ENCODE peak calls at places on chromosome 15, in five cellular contexts. N is K562, T is HepG2, Z is GM12878, G is SK-N-SH. W is an unnamed sample.
A peak's percentile ranks its signal among the peaks of the same experiment; 100 is the strongest.

GRCh38 chr15:74227968-74228722 is 8.0 kb upstream of the CCDC33 start:
- DNase-seq in T (no peak), Z (no peak), G (no peak), N (no peak), W (no peak)

GRCh38 chr15:73127302-73127936 is 75.2 kb downstream of the NEO1 start:
- DNase-seq in G (peak; percentile 54), N (peak; percentile 30), T (peak; percentile 33), Z (peak; percentile 7), W (peak; percentile 30)

GRCh38 chr15:98850991-98851776 is 156.4 kb downstream of the PGPEP1L start:
- DNase-seq in G (peak; percentile 69), Z (no peak), N (peak; percentile 16), T (peak; percentile 61), W (peak; percentile 70)

GRCh38 chr15:26113296-26113695 is 250.2 kb upstream of the ATP10A start:
- DNase-seq in T (no peak), N (no peak), Z (no peak), G (no peak), W (no peak)

GRCh38 chr15:69853572-69853971 is 244.1 kb downstream of the TLE3 start:
- DNase-seq in T (no peak), N (no peak), Z (no peak), G (no peak), W (peak; percentile 84)

GRCh38 chr15:41874736-41875135 is 19.1 kb downstream of the SPTBN5 start:
- DNase-seq in Z (no peak), T (no peak), G (no peak), N (no peak), W (no peak)

GRCh38 chr15:64842099-64842940 is 605 bp downstream of the PLEKHO2 start:
- DNase-seq in T (no peak), Z (no peak), G (no peak), N (no peak), W (peak; percentile 24)

GRCh38 chr15:33107950-33108349 is 86.6 kb downstream of the FMN1 start:
- DNase-seq in T (no peak), G (no peak), Z (no peak), N (no peak), W (peak; percentile 54)

GRCh38 chr15:74053941-74054529 is 28.3 kb downstream of the GOLGA6A start:
- DNase-seq in Z (peak; percentile 21), T (peak; percentile 37), G (peak; percentile 94), N (peak; percentile 92), W (peak; percentile 44)

GRCh38 chr15:23690450-23690852 is 3.3 kb upstream of the NDN start:
- DNase-seq in T (peak; percentile 93), Z (no peak), N (no peak), G (peak; percentile 41), W (peak; percentile 61)

GRCh38 chr15:48592221-48592731 is 53.2 kb downstream of the FBN1 start:
- DNase-seq in T (no peak), G (no peak), N (no peak), Z (no peak), W (peak; percentile 94)

GRCh38 chr15:68537506-68537905 is 41.3 kb upstream of the CORO2B start:
- DNase-seq in T (no peak), Z (no peak), G (no peak), N (no peak), W (peak; percentile 53)

GRCh38 chr15:70791248-70791647 is 27.9 kb upstream of the UACA start:
- DNase-seq in G (no peak), N (no peak), T (no peak), Z (no peak), W (no peak)

DNA sequence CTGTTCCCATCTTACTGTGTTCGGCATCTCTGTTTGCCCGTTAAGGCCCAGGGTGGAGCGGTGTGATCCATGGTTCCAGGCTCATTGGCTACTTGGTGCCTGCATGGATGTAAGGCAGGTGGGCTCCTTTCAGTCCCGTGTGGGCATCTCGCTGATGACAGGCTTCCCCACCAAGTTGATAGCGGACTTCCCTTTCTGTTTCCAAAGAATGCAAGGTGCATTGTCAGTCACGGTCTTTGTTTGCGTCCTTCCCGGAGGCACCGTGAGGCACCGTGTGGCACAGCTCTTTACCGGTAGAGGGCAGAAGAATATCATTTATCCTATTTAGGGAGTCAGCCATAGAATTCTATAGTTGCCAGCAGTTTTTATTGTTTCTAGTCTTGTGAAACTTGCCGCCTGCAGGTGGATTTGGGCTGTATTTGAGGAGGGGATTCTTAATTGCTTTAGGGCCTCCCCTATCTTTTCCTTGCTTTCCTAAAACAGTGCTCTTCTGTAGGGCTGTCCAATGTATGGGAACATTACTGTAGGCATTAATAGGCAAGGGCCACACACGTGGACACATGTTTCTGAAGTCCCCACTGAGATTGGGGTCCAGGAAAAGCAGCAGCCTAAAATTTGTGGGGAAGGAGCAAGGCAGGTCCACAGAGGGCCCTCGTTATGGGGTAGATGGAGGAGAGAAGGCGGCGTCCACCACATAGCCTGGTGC is 244.1 kb downstream of the SLCO3A1 start:
- DNase-seq in T (peak; percentile 30), G (peak; percentile 69), Z (peak; percentile 20), N (peak; percentile 36), W (peak; percentile 46)
- TF ChIP-seq MXI1 in T (no peak), G (no peak), Z (no peak), N (no peak), W (no peak)

GRCh38 chr15:59746777-59747176 is 57.7 kb upstream of the BNIP2 start:
- DNase-seq in Z (no peak), T (no peak), N (no peak), G (no peak), W (no peak)

DNA sequence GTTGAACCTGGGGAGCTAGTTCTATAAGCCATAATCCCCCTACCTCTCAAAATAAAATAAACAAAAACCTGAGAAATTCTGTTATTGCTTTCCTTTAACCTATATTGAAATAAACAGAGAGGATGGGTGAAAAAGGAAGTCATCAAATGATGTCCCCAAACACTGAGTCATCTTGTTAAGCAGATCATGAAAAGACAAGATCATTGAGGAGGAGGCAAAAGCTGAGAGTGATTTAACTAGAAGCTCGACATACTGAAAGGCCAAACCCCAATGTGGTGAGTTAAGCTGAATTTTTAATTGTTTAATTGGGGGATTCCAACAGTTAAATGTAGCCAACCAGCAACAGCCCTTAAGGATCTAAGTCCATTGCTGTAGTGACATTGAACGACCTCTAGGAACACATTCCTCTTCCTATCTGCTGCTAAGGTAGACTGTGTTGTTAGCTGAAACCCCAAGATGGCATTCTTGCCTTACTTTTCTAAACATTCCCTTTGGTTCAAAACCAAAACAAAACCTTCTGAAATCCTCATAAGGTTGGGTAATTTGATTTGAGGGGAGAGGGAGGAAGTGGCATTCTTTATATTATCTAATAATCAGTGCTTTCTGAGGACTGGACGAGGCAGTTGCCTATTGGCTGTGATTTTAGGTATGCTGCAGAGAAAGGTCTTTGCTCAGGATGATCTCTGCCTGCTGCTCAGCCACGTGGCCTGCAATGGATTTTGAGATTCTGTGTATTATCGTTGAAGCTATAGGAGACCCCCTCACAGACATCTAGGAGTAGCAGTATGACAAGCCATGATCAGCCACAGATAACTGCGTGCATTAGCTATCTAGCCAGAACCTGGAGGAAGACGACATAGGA is 62.7 kb upstream of the BNIP2 start:
- DNase-seq in Z (no peak), T (peak; percentile 11), G (no peak), N (peak; percentile 21), W (no peak)
- TF ChIP-seq MXI1 in Z (no peak), T (no peak), G (no peak), N (no peak), W (no peak)

GRCh38 chr15:51093488-51093864 is 1.2 kb downstream of the TNFAIP8L3 start:
- DNase-seq in T (no peak), N (no peak), Z (no peak), G (no peak), W (no peak)

GRCh38 chr15:51095681-51096331 is 1.1 kb upstream of the TNFAIP8L3 start:
- DNase-seq in N (no peak), G (no peak), Z (no peak), T (no peak), W (no peak)

GRCh38 chr15:51092480-51092879 is 2.2 kb downstream of the TNFAIP8L3 start:
- DNase-seq in N (no peak), G (no peak), T (no peak), Z (no peak), W (no peak)

GRCh38 chr15:51094606-51095569 is at the start of gene TNFAIP8L3:
- DNase-seq in T (peak; percentile 7), N (no peak), G (peak; percentile 84), Z (no peak), W (no peak)

DNA sequence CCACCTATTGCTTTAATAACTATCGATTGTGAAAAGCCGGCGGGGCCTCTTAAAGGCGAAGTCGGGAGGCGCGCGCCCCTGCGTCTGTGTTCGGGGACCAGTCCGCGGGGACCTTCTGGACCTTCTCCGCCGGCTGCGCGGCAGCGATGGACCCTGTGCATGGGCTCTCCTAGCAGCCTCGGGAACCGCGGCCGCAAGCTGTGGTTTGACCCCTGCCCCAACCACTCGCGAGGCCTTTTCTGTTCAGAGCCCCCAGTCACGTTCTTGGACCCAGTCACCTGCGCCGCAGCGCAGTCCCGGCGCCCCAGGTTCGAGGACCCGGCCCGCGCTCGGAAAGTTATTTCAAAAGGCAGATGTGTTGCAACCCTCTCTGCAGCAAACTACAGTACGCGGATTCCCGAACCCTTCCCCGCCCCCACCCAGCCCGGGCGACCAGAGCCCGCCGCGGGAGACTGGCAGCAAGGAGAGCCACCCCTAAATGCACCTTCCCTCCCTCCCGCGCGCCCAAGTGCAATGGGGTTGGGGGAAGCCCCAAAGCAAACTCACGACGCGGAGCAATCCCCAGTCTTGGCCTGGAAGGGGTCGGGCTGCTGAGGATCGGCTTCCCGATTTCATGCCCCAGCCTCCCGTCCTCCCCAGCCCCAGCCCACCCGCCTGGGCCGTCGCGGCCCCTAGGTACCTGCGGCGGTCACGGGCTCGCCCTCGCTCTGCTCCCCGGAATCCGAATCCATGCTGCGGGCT is 671 bp downstream of the TNFAIP8L3 start:
- DNase-seq in Z (no peak), T (peak; percentile 40), N (no peak), G (peak; percentile 62), W (no peak)
- TF ChIP-seq MXI1 in Z (no peak), T (no peak), N (no peak), G (no peak), W (no peak)

GRCh38 chr15:95252404-95252803 is 1021.0 kb downstream of the MCTP2 start:
- DNase-seq in N (no peak), T (no peak), Z (no peak), G (no peak), W (peak; percentile 49)
- TF ChIP-seq MXI1 in N (no peak), T (no peak), Z (no peak), G (no peak), W (no peak)